ENCODE peak calls at places on chromosomes 1 and 21, in eight cellular contexts. E is CD8-positive, alpha-beta T cell; V is heart left ventricle; C is brain microvascular endothelial cell; D is CD8-positive, alpha-beta memory T cell; S is fibroblast of lung; N is HCT116; W is GM23248. O is an unnamed sample.

GRCh38 chr1:31007462-31007991 is 58.0 kb downstream of the PUM1 start:
- DNase-seq in E (no peak), V (no peak), C (peak), D (no peak), S (peak), N (no peak), W (peak), O (peak)

GRCh38 chr1:180893614-180894013 is 19.1 kb upstream of the KIAA1614 start:
- DNase-seq in E (no peak), V (no peak), C (no peak), D (no peak), S (no peak), N (no peak), W (no peak), O (no peak)

GRCh38 chr1:72109916-72110315 is 172.4 kb downstream of the NEGR1 start:
- DNase-seq in E (no peak), V (no peak), C (no peak), D (no peak), S (no peak), N (no peak), W (no peak), O (no peak)

GRCh38 chr1:2585318-2586092 is 1.1 kb upstream of the PRXL2B start:
- DNase-seq in E (peak), V (peak), C (no peak), D (peak), S (peak), N (no peak), W (peak), O (no peak)

GRCh38 chr1:155940993-155941844 is at the start of gene RXFP4:
- DNase-seq in E (no peak), V (no peak), C (no peak), D (no peak), S (peak), N (no peak), W (peak), O (no peak)

GRCh38 chr1:983736-984475 is 2.0 kb upstream of the PERM1 start:
- DNase-seq in E (peak), V (peak), C (no peak), D (peak), S (no peak), N (no peak), W (peak), O (no peak)

GRCh38 chr1:1332774-1333480 is 1.8 kb downstream of the TAS1R3 start:
- DNase-seq in E (no peak), V (no peak), C (no peak), D (no peak), S (no peak), N (no peak), W (no peak), O (no peak)

GRCh38 chr21:16773206-16773605 is 739.6 kb upstream of the CXADR start:
- DNase-seq in E (no peak), V (no peak), C (no peak), D (no peak), S (peak), N (no peak), W (peak), O (no peak)

GRCh38 chr1:39229504-39229903 is 25.0 kb downstream of the MACF1 start:
- DNase-seq in E (no peak), V (no peak), C (no peak), D (no peak), S (no peak), N (no peak), W (no peak), O (no peak)

GRCh38 chr1:89085781-89086180 is 20.8 kb upstream of the GBP1 start:
- DNase-seq in E (no peak), V (no peak), C (peak), D (peak), S (peak), N (peak), W (no peak), O (no peak)

GRCh38 chr1:247295274-247295684 is 36.4 kb downstream of the ZNF496 start:
- DNase-seq in E (no peak), V (no peak), C (peak), D (no peak), S (peak), N (no peak), W (peak), O (no peak)

GRCh38 chr1:232574077-232574476 is 55.9 kb downstream of the SIPA1L2 start:
- DNase-seq in E (no peak), V (no peak), C (no peak), D (no peak), S (no peak), N (no peak), W (no peak), O (no peak)

GRCh38 chr1:202130816-202131522 is 8.3 kb downstream of the GPR37L1 start:
- DNase-seq in E (no peak), V (no peak), C (no peak), D (no peak), S (no peak), N (no peak), W (no peak), O (no peak)

GRCh38 chr1:13901597-13901996 is 201.6 kb downstream of the PRDM2 start:
- DNase-seq in E (no peak), V (no peak), C (no peak), D (no peak), S (no peak), N (no peak), W (no peak), O (no peak)

GRCh38 chr1:201108614-201109013 is 3.6 kb downstream of the CACNA1S start:
- DNase-seq in E (no peak), V (no peak), C (no peak), D (no peak), S (no peak), N (no peak), W (no peak), O (no peak)

GRCh38 chr1:231139125-231139649 is 22.7 kb upstream of the TRIM67 start:
- DNase-seq in E (no peak), V (no peak), C (peak), D (no peak), S (peak), N (peak), W (peak), O (peak)

GRCh38 chr1:53899206-53899628 is 5.2 kb downstream of the DIO1 start:
- DNase-seq in E (no peak), V (no peak), C (no peak), D (no peak), S (peak), N (no peak), W (no peak), O (no peak)

GRCh38 chr1:35561972-35562680 is 4.5 kb downstream of the NCDN start:
- DNase-seq in E (no peak), V (no peak), C (no peak), D (no peak), S (no peak), N (no peak), W (no peak), O (no peak)

GRCh38 chr1:36729716-36730510 is 247.2 kb upstream of the CSF3R start:
- DNase-seq in E (no peak), V (no peak), C (no peak), D (no peak), S (no peak), N (no peak), W (no peak), O (no peak)
- H3K4me3 ChIP-seq in E (no peak), V (no peak), C (no peak), D (no peak), S (no peak), N (no peak), W (no peak), O (no peak)

GRCh38 chr1:3745071-3745470 is 7.2 kb upstream of the CCDC27 start:
- DNase-seq in E (no peak), V (no peak), C (no peak), D (no peak), S (no peak), N (no peak), W (no peak), O (no peak)

GRCh38 chr1:3747522-3747848 is 4.8 kb upstream of the CCDC27 start:
- DNase-seq in E (no peak), V (no peak), C (no peak), D (no peak), S (no peak), N (no peak), W (no peak), O (no peak)

GRCh38 chr1:3746784-3747521 is 5.3 kb upstream of the CCDC27 start:
- DNase-seq in E (peak), V (peak), C (peak), D (peak), S (peak), N (no peak), W (peak), O (peak)

GRCh38 chr1:3745590-3746381 is 6.5 kb upstream of the CCDC27 start:
- DNase-seq in E (no peak), V (no peak), C (no peak), D (no peak), S (no peak), N (no peak), W (peak), O (no peak)

DNA sequence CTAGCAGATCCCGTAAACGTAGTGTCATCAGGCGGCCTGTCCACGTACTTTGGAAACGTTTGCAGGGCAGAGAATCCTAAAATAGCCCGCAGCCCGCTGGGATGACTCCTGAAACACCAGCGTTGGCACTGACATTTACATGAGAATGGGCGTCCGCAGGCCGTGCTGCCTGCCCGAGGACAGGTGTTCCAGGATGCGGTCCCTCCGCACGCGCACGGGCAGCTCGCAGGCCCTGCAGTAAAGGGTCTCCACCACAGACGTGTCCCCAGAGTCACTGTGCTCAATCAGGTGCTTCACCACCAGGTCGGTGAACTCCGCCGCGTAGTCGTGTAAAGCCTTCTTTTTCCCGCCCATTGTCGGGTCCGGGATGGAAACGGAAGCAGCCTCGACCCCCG is 5.9 kb upstream of the CCDC27 start:
- DNase-seq in E (no peak), V (peak), C (no peak), D (peak), S (peak), N (no peak), W (peak), O (no peak)
- H3K4me3 ChIP-seq in E (peak), V (peak), C (peak), D (peak), S (peak), N (no peak), W (peak), O (peak)

GRCh38 chr21:44524412-44525371 is 15.3 kb downstream of the KRTAP10-1 start:
- DNase-seq in E (no peak), V (no peak), C (no peak), D (no peak), S (no peak), N (no peak), W (no peak), O (no peak)

GRCh38 chr21:44521301-44521927 is 18.6 kb downstream of the KRTAP10-1 start:
- DNase-seq in E (no peak), V (no peak), C (no peak), D (no peak), S (no peak), N (no peak), W (no peak), O (no peak)

GRCh38 chr21:44521928-44522752 is 17.9 kb downstream of the KRTAP10-1 start:
- DNase-seq in E (no peak), V (no peak), C (no peak), D (no peak), S (no peak), N (no peak), W (no peak), O (no peak)

GRCh38 chr21:44523567-44524181 is 16.3 kb downstream of the KRTAP10-1 start:
- DNase-seq in E (no peak), V (no peak), C (no peak), D (no peak), S (no peak), N (no peak), W (no peak), O (no peak)

GRCh38 chr21:44522753-44523204 is 17.2 kb downstream of the KRTAP10-1 start:
- DNase-seq in E (no peak), V (no peak), C (no peak), D (no peak), S (no peak), N (no peak), W (no peak), O (no peak)
- H3K4me3 ChIP-seq in E (no peak), V (no peak), C (no peak), D (no peak), S (no peak), N (no peak), W (no peak), O (no peak)

GRCh38 chr1:210321552-210321951 is 7.2 kb upstream of the HHAT start:
- DNase-seq in E (no peak), V (no peak), C (no peak), D (no peak), S (no peak), N (no peak), W (no peak), O (no peak)
- H3K4me3 ChIP-seq in E (no peak), V (no peak), C (no peak), D (no peak), S (no peak), N (no peak), W (no peak), O (no peak)

O was measured in BJ.